ENCODE peak calls at places on chromosomes 12 and 14, in six cellular contexts. B is CD4-positive, alpha-beta memory T cell; D is ovary; T is tibial artery; C is AG09309; X is adipocyte. W is an unnamed sample.

GRCh38 chr14:95303552-95303951 is 16.2 kb downstream of the CLMN start:
- DNase-seq in B (no peak), D (no peak), T (no peak), C (no peak), X (no peak), W (no peak)

GRCh38 chr12:4816776-4817530 is 92.8 kb upstream of the KCNA1 start:
- DNase-seq in B (no peak), D (no peak), T (no peak), C (no peak), X (no peak), W (no peak)

GRCh38 chr12:7130791-7131501 is 775 bp downstream of the CLSTN3 start:
- DNase-seq in B (peak; percentile 41), D (peak; percentile 76), T (no peak), C (no peak), X (peak; percentile 70), W (no peak)

GRCh38 chr12:57135939-57136338 is 7.7 kb downstream of the LRP1 start:
- DNase-seq in B (no peak), D (peak; percentile 80), T (no peak), C (no peak), X (peak; percentile 62), W (no peak)

GRCh38 chr12:1830981-1831930 is 10.9 kb downstream of the LRTM2 start:
- DNase-seq in B (no peak), D (no peak), T (no peak), C (peak; percentile 7), X (peak; percentile 74), W (no peak)

GRCh38 chr12:11576104-11576503 is 73.4 kb upstream of the ETV6 start:
- DNase-seq in B (no peak), D (no peak), T (no peak), C (no peak), X (no peak), W (no peak)

GRCh38 chr14:24310666-24311604 is at the start of gene LTB4R:
- DNase-seq in B (peak; percentile 77), D (peak; percentile 77), T (peak; percentile 86), C (no peak), X (peak; percentile 55), W (no peak)

GRCh38 chr14:100313464-100314230 is 7.4 kb upstream of the SLC25A29 start:
- DNase-seq in B (no peak), D (no peak), T (no peak), C (no peak), X (no peak), W (no peak)

GRCh38 chr12:26135010-26135420 is 10.2 kb upstream of the BHLHE41 start:
- DNase-seq in B (no peak), D (no peak), T (peak; percentile 68), C (no peak), X (no peak), W (no peak)

GRCh38 chr14:49897965-49898364 is 5.1 kb downstream of the ARF6 start:
- DNase-seq in B (no peak), D (no peak), T (no peak), C (no peak), X (no peak), W (no peak)

GRCh38 chr12:94184995-94185711 is 36.8 kb downstream of the PLXNC1 start:
- DNase-seq in B (no peak), D (no peak), T (no peak), C (no peak), X (no peak), W (no peak)

GRCh38 chr12:106601031-106601430 is 18.2 kb downstream of the RFX4 start:
- DNase-seq in B (no peak), D (no peak), T (no peak), C (no peak), X (no peak), W (no peak)

GRCh38 chr12:98714426-98714825 is 69.3 kb downstream of the APAF1 start:
- DNase-seq in B (no peak), D (no peak), T (no peak), C (no peak), X (no peak), W (no peak)

GRCh38 chr14:51206462-51206861 is 33.6 kb upstream of the TMX1 start:
- DNase-seq in B (no peak), D (no peak), T (no peak), C (no peak), X (no peak), W (no peak)

GRCh38 chr14:51209457-51209856 is 30.6 kb upstream of the TMX1 start:
- DNase-seq in B (no peak), D (no peak), T (no peak), C (no peak), X (no peak), W (no peak)

GRCh38 chr14:51210594-51210993 is 29.5 kb upstream of the TMX1 start:
- DNase-seq in B (no peak), D (no peak), T (no peak), C (no peak), X (no peak), W (no peak)

GRCh38 chr14:51211149-51211548 is 28.9 kb upstream of the TMX1 start:
- DNase-seq in B (no peak), D (no peak), T (no peak), C (no peak), X (peak; percentile 9), W (no peak)

DNA sequence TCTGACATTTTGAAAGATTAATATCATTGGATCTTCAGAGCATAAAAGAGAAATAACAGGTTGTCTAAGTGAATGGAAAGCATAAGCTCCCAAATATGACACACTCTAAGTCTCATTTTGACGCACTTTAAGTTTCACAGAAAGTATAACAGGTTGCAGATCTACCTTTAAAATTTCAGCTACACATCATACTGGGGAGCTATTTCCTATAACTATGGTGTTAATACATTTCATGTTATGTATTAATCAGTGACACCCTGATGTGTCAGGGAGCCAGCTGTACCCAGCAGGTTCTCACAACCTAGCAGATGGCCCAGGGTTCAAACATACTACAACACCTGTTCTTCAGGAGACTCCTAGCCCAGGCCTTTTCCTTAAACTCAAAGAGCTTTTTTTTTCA is 31.1 kb upstream of the TMX1 start:
- DNase-seq in B (no peak), D (no peak), T (no peak), C (no peak), X (no peak), W (no peak)
- H3K4me3 ChIP-seq in B (no peak overlapping the region), D (no peak overlapping the region), T (no peak overlapping the region), C (no peak overlapping the region), X (no peak overlapping the region), W (no peak overlapping the region)

DNA sequence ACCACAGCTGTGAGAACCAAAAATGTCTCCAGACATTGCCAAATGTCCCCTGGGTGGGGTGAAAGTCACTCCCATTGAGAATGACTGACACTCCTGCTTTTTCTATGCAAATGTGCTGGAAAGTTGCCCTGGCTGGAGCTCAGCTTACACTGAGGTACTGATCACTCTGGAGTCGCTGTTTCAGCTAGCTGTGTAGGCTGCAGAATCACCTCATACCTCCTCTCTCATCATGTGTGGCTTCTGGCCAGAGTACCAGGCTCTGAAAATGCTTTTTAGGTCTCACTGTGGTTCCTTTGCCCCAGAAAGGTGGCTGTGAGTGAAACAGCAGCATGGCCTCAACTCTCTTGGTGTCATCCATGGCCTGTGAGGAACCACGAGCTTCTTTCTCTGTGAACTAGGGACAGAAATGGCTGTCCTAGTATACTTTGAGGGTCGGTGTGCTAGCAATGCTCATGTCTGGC is 414.4 kb downstream of the DPF3 start:
- DNase-seq in B (no peak), D (no peak), T (no peak), C (no peak), X (no peak), W (no peak)
- H3K4me3 ChIP-seq in B (no peak overlapping the region), D (no peak overlapping the region), T (no peak overlapping the region), C (no peak overlapping the region), X (no peak overlapping the region), W (no peak overlapping the region)

GRCh38 chr14:36662258-36662542 is 540 bp downstream of the PAX9 start:
- DNase-seq in B (no peak), D (no peak), T (no peak), C (no peak), X (no peak), W (no peak)

GRCh38 chr14:36660736-36661505 is 739 bp upstream of the PAX9 start:
- DNase-seq in B (no peak), D (no peak), T (no peak), C (no peak), X (no peak), W (no peak)

GRCh38 chr14:36659822-36660735 is 1.6 kb upstream of the PAX9 start:
- DNase-seq in B (no peak), D (no peak), T (no peak), C (no peak), X (peak; percentile 62), W (no peak)

GRCh38 chr14:36662543-36663403 is 1.1 kb downstream of the PAX9 start:
- DNase-seq in B (no peak), D (no peak), T (peak; percentile 79), C (no peak), X (peak; percentile 59), W (no peak)

DNA sequence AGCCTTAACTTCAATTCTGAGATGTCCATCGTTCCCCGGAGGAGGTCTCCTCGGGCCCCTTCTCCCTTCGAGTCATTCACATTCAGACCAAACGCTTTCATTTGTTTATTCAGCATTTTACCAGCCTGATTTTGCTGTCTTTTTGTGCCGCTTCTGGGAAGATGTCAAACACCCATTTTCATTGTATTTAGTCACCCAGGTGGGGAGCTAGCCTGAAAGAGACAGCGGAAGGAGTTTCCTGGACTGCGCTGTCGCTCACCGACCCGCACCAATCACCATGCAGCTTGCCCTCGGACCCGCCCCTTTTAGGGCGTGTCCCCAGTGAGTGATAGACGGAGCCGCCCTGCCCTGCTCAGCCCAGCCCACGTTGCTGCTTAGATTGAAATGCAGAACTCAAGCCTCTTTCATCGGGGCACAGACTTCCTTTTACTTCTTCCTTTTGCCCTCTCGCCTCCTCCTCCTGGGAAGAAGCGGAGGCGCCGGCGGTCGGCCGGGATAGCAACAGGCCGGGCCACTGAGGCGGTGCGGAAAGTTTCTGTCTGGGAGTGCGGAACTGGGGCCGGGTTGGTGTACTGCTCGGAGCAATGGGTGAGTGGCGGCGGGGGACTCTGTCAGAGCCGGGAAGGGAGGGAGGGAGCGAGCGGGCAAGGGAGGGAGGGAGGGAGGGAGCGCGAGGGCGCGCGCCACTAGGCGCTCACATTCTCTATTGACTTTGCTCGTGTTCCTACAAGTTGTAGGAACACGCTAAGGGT is at the start of gene PAX9:
- DNase-seq in B (no peak), D (no peak), T (peak; percentile 84), C (peak; percentile 42), X (peak; percentile 98), W (peak; percentile 81)
- H3K4me3 ChIP-seq in B (no peak within 1 kb of the TSS), D (peak within 1 kb of the TSS; percentile 22), T (peak within 1 kb of the TSS; percentile 48), C (peak within 1 kb of the TSS; percentile 68), X (peak within 1 kb of the TSS; percentile 81), W (peak within 1 kb of the TSS; percentile 71)

GRCh38 chr12:52615208-52615868 is 3.0 kb downstream of the KRT73 start:
- DNase-seq in B (no peak), D (no peak), T (no peak), C (no peak), X (no peak), W (no peak)

GRCh38 chr12:52614381-52615207 is 3.8 kb downstream of the KRT73 start:
- DNase-seq in B (no peak), D (no peak), T (no peak), C (no peak), X (no peak), W (no peak)

GRCh38 chr12:52617403-52617785 is 965 bp downstream of the KRT73 start:
- DNase-seq in B (no peak), D (no peak), T (no peak), C (no peak), X (no peak), W (no peak)

GRCh38 chr12:52616680-52617402 is 1.5 kb downstream of the KRT73 start:
- DNase-seq in B (no peak), D (no peak), T (no peak), C (no peak), X (no peak), W (no peak)

DNA sequence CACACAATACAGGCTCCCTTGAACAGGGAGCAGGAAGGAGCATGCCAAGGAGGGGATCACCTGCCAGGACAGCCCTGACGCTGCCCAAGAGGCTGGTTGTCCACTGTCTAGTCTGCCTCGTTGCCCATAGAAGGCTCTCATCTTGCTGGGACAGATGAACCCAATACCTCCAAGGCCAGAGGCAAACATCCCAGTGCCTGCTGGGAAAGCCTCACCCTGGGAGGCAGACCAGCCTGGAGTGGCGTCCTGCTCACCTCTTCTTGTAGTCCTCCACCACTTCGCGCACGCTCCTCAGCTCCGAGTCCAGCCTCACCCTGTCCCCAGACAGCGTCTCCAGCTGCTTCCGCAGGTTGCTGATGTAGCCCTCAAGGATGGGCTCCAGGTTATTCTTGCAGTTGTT is 2.4 kb downstream of the KRT73 start:
- DNase-seq in B (no peak), D (no peak), T (no peak), C (no peak), X (no peak), W (no peak)
- H3K4me3 ChIP-seq in B (no peak overlapping the region), D (no peak overlapping the region), T (no peak overlapping the region), C (no peak overlapping the region), X (no peak overlapping the region), W (no peak overlapping the region)